ENCODE peak calls at places on chromosomes 7 and 10, in nine cellular contexts. One of them, this sample, is unnamed.
A peak's percentile ranks its signal among the peaks of the same experiment; 100 is the strongest.

GRCh38 chr10:34194259-34194658 is 620.8 kb downstream of the PARD3 start:
- DNase-seq in GM23248: peak; percentile 45
- DNase-seq in psoas muscle: no peak
- DNase-seq in lower leg skin: no peak
- DNase-seq in brain microvascular endothelial cell: peak; percentile 27
- DNase-seq in prostate gland: no peak
- DNase-seq in small intestine: no peak
- DNase-seq in transverse colon: no peak
- DNase-seq in uterus: no peak
- DNase-seq in this sample: no peak

GRCh38 chr10:122485670-122486069 is 24.3 kb downstream of the HTRA1 start:
- DNase-seq in prostate gland: no peak
- DNase-seq in brain microvascular endothelial cell: no peak
- DNase-seq in GM23248: no peak
- DNase-seq in lower leg skin: no peak
- DNase-seq in psoas muscle: no peak
- DNase-seq in small intestine: no peak
- DNase-seq in uterus: peak; percentile 55
- DNase-seq in transverse colon: no peak
- DNase-seq in this sample: no peak

GRCh38 chr7:105896407-105896842 is 20.0 kb upstream of the ATXN7L1 start:
- DNase-seq in lower leg skin: no peak
- DNase-seq in psoas muscle: no peak
- DNase-seq in transverse colon: peak; percentile 59
- DNase-seq in brain microvascular endothelial cell: no peak
- DNase-seq in uterus: no peak
- DNase-seq in small intestine: peak; percentile 22
- DNase-seq in prostate gland: peak; percentile 16
- DNase-seq in GM23248: no peak
- DNase-seq in this sample: peak; percentile 84

GRCh38 chr7:133230591-133231194 is 22.2 kb upstream of the EXOC4 start:
- DNase-seq in psoas muscle: no peak
- DNase-seq in prostate gland: peak; percentile 24
- DNase-seq in brain microvascular endothelial cell: peak; percentile 76
- DNase-seq in uterus: no peak
- DNase-seq in small intestine: peak; percentile 62
- DNase-seq in GM23248: peak; percentile 51
- DNase-seq in transverse colon: peak; percentile 35
- DNase-seq in lower leg skin: peak; percentile 38
- DNase-seq in this sample: peak; percentile 62

GRCh38 chr10:67818323-67818722 is 19.7 kb downstream of the DNAJC12 start:
- DNase-seq in transverse colon: no peak
- DNase-seq in prostate gland: no peak
- DNase-seq in GM23248: peak; percentile 53
- DNase-seq in small intestine: no peak
- DNase-seq in lower leg skin: no peak
- DNase-seq in brain microvascular endothelial cell: peak; percentile 78
- DNase-seq in uterus: no peak
- DNase-seq in psoas muscle: no peak
- DNase-seq in this sample: no peak

GRCh38 chr7:42155836-42156540 is 81.0 kb downstream of the GLI3 start:
- DNase-seq in GM23248: peak; percentile 77
- DNase-seq in transverse colon: no peak
- DNase-seq in uterus: no peak
- DNase-seq in psoas muscle: no peak
- DNase-seq in prostate gland: no peak
- DNase-seq in brain microvascular endothelial cell: no peak
- DNase-seq in small intestine: no peak
- DNase-seq in lower leg skin: no peak
- DNase-seq in this sample: no peak

GRCh38 chr10:17784701-17785100 is 24.4 kb upstream of the MRC1 start:
- DNase-seq in small intestine: no peak
- DNase-seq in brain microvascular endothelial cell: peak; percentile 47
- DNase-seq in transverse colon: no peak
- DNase-seq in lower leg skin: no peak
- DNase-seq in prostate gland: no peak
- DNase-seq in psoas muscle: no peak
- DNase-seq in GM23248: peak; percentile 85
- DNase-seq in uterus: no peak
- DNase-seq in this sample: no peak

GRCh38 chr7:129368389-129368986 is 65.7 kb upstream of the STRIP2 start:
- DNase-seq in psoas muscle: no peak
- DNase-seq in brain microvascular endothelial cell: no peak
- DNase-seq in GM23248: no peak
- DNase-seq in small intestine: no peak
- DNase-seq in uterus: no peak
- DNase-seq in prostate gland: no peak
- DNase-seq in transverse colon: no peak
- DNase-seq in lower leg skin: no peak
- DNase-seq in this sample: no peak

GRCh38 chr7:68689087-68689433 is 909.2 kb upstream of the AUTS2 start:
- DNase-seq in lower leg skin: no peak
- DNase-seq in GM23248: no peak
- DNase-seq in brain microvascular endothelial cell: no peak
- DNase-seq in small intestine: peak; percentile 74
- DNase-seq in transverse colon: no peak
- DNase-seq in uterus: no peak
- DNase-seq in prostate gland: no peak
- DNase-seq in psoas muscle: no peak
- DNase-seq in this sample: no peak

GRCh38 chr7:1032536-1033181 is 11.7 kb upstream of the GPR146 start:
- DNase-seq in brain microvascular endothelial cell: no peak
- DNase-seq in transverse colon: no peak
- DNase-seq in prostate gland: no peak
- DNase-seq in uterus: no peak
- DNase-seq in small intestine: no peak
- DNase-seq in lower leg skin: no peak
- DNase-seq in psoas muscle: no peak
- DNase-seq in GM23248: no peak
- DNase-seq in this sample: no peak

GRCh38 chr7:44348300-44348699 is 22.9 kb upstream of the CAMK2B start:
- DNase-seq in small intestine: no peak
- DNase-seq in psoas muscle: no peak
- DNase-seq in prostate gland: no peak
- DNase-seq in transverse colon: no peak
- DNase-seq in brain microvascular endothelial cell: peak; percentile 49
- DNase-seq in uterus: no peak
- DNase-seq in GM23248: peak; percentile 67
- DNase-seq in lower leg skin: no peak
- DNase-seq in this sample: no peak

GRCh38 chr10:99779335-99779734 is 3.1 kb upstream of the ABCC2 start:
- DNase-seq in transverse colon: no peak
- DNase-seq in uterus: no peak
- DNase-seq in lower leg skin: no peak
- DNase-seq in brain microvascular endothelial cell: peak; percentile 66
- DNase-seq in GM23248: peak; percentile 76
- DNase-seq in small intestine: no peak
- DNase-seq in prostate gland: no peak
- DNase-seq in psoas muscle: no peak
- DNase-seq in this sample: no peak

GRCh38 chr7:64463636-64464375 is 99.1 kb downstream of the ZNF680 start:
- DNase-seq in GM23248: peak; percentile 87
- DNase-seq in small intestine: peak; percentile 0
- DNase-seq in psoas muscle: peak; percentile 70
- DNase-seq in uterus: peak; percentile 75
- DNase-seq in brain microvascular endothelial cell: peak; percentile 2
- DNase-seq in prostate gland: peak; percentile 37
- DNase-seq in lower leg skin: peak; percentile 55
- DNase-seq in transverse colon: peak; percentile 10
- DNase-seq in this sample: no peak

GRCh38 chr7:159099217-159099655 is 45.4 kb downstream of the VIPR2 start:
- DNase-seq in GM23248: no peak
- DNase-seq in uterus: peak; percentile 12
- DNase-seq in brain microvascular endothelial cell: no peak
- DNase-seq in small intestine: no peak
- DNase-seq in prostate gland: no peak
- DNase-seq in transverse colon: no peak
- DNase-seq in psoas muscle: no peak
- DNase-seq in lower leg skin: no peak
- DNase-seq in this sample: no peak

GRCh38 chr7:159098795-159099194 is 45.9 kb downstream of the VIPR2 start:
- DNase-seq in prostate gland: no peak
- DNase-seq in lower leg skin: no peak
- DNase-seq in small intestine: no peak
- DNase-seq in psoas muscle: no peak
- DNase-seq in uterus: peak; percentile 59
- DNase-seq in transverse colon: peak; percentile 11
- DNase-seq in GM23248: no peak
- DNase-seq in brain microvascular endothelial cell: no peak
- DNase-seq in this sample: no peak

GRCh38 chr7:159096736-159097581 is 47.7 kb downstream of the VIPR2 start:
- DNase-seq in GM23248: no peak
- DNase-seq in transverse colon: peak; percentile 6
- DNase-seq in lower leg skin: no peak
- DNase-seq in brain microvascular endothelial cell: no peak
- DNase-seq in prostate gland: no peak
- DNase-seq in psoas muscle: peak; percentile 65
- DNase-seq in uterus: no peak
- DNase-seq in small intestine: no peak
- DNase-seq in this sample: no peak

GRCh38 chr7:159098424-159098786 is 46.3 kb downstream of the VIPR2 start:
- DNase-seq in uterus: no peak
- DNase-seq in transverse colon: peak; percentile 6
- DNase-seq in prostate gland: no peak
- DNase-seq in small intestine: no peak
- DNase-seq in psoas muscle: no peak
- DNase-seq in brain microvascular endothelial cell: no peak
- DNase-seq in lower leg skin: no peak
- DNase-seq in GM23248: no peak
- DNase-seq in this sample: no peak

GRCh38 chr7:159097661-159098423 is 46.8 kb downstream of the VIPR2 start:
- DNase-seq in GM23248: no peak
- DNase-seq in lower leg skin: no peak
- DNase-seq in brain microvascular endothelial cell: no peak
- DNase-seq in prostate gland: no peak
- DNase-seq in psoas muscle: no peak
- DNase-seq in transverse colon: peak; percentile 4
- DNase-seq in uterus: no peak
- DNase-seq in small intestine: no peak
- DNase-seq in this sample: no peak
- H3K4me3 ChIP-seq in GM23248: no peak overlapping the region
- H3K4me3 ChIP-seq in lower leg skin: no peak overlapping the region
- H3K4me3 ChIP-seq in brain microvascular endothelial cell: no peak overlapping the region
- H3K4me3 ChIP-seq in prostate gland: no peak overlapping the region
- H3K4me3 ChIP-seq in psoas muscle: peak overlapping the region; percentile 48
- H3K4me3 ChIP-seq in transverse colon: no peak overlapping the region
- H3K4me3 ChIP-seq in uterus: no peak overlapping the region
- H3K4me3 ChIP-seq in small intestine: no peak overlapping the region
- H3K4me3 ChIP-seq in this sample: no peak overlapping the region

DNA sequence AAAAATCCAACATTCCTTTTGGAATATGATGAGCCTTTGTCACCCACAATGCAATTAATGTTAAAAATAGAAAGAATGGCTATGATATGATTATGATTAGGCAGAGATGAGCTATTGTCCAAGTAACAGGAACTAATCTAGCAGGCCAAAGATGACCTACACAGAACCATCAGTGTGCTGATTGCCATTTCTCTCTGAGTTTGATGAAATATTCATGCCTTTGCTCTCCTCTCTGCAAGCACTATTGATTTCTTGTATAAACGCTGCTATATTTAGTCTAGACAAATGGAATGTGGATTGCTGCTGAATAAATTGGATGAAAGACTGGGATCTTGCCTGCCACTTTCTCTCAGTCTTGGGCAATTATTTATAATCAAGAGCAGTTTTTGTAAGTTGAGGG is 85.4 kb downstream of the HDAC9 start:
- DNase-seq in prostate gland: no peak
- DNase-seq in psoas muscle: no peak
- DNase-seq in lower leg skin: no peak
- DNase-seq in brain microvascular endothelial cell: no peak
- DNase-seq in uterus: no peak
- DNase-seq in small intestine: no peak
- DNase-seq in transverse colon: no peak
- DNase-seq in GM23248: no peak
- DNase-seq in this sample: no peak
- H3K4me3 ChIP-seq in prostate gland: no peak overlapping the region
- H3K4me3 ChIP-seq in psoas muscle: no peak overlapping the region
- H3K4me3 ChIP-seq in lower leg skin: no peak overlapping the region
- H3K4me3 ChIP-seq in brain microvascular endothelial cell: no peak overlapping the region
- H3K4me3 ChIP-seq in uterus: no peak overlapping the region
- H3K4me3 ChIP-seq in small intestine: no peak overlapping the region
- H3K4me3 ChIP-seq in transverse colon: no peak overlapping the region
- H3K4me3 ChIP-seq in GM23248: no peak overlapping the region
- H3K4me3 ChIP-seq in this sample: no peak overlapping the region

GRCh38 chr7:150520145-150520544 is 5.5 kb downstream of the GIMAP7 start:
- DNase-seq in prostate gland: no peak
- DNase-seq in GM23248: no peak
- DNase-seq in lower leg skin: no peak
- DNase-seq in psoas muscle: no peak
- DNase-seq in small intestine: no peak
- DNase-seq in brain microvascular endothelial cell: no peak
- DNase-seq in uterus: no peak
- DNase-seq in transverse colon: no peak
- DNase-seq in this sample: no peak
- H3K4me3 ChIP-seq in prostate gland: no peak overlapping the region
- H3K4me3 ChIP-seq in GM23248: no peak overlapping the region
- H3K4me3 ChIP-seq in lower leg skin: no peak overlapping the region
- H3K4me3 ChIP-seq in psoas muscle: peak overlapping the region; percentile 61
- H3K4me3 ChIP-seq in small intestine: peak overlapping the region; percentile 22
- H3K4me3 ChIP-seq in brain microvascular endothelial cell: no peak overlapping the region
- H3K4me3 ChIP-seq in uterus: no peak overlapping the region
- H3K4me3 ChIP-seq in transverse colon: peak overlapping the region; percentile 28
- H3K4me3 ChIP-seq in this sample: no peak overlapping the region

DNA sequence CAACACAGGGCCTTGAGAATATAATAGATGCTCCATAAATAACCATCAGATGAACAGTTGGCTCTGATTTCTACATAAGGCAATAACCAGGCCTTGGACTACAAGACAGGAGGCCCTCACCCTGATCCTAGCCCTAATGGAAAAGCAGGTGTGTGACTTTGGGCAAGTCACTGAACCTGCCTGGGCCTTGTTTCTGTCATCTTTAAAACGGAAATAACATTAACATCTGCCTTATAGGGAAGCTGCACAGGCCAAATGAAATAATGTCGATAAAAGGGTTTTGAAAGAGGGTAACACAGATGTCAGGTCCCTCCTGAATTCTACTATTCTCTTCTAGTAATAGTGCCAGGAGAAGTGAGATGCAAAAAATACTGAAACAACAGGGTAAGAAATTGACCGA is 20.7 kb downstream of the PIK3AP1 start:
- DNase-seq in brain microvascular endothelial cell: no peak
- DNase-seq in uterus: no peak
- DNase-seq in prostate gland: no peak
- DNase-seq in GM23248: no peak
- DNase-seq in psoas muscle: no peak
- DNase-seq in lower leg skin: no peak
- DNase-seq in transverse colon: no peak
- DNase-seq in small intestine: no peak
- DNase-seq in this sample: no peak
- H3K4me3 ChIP-seq in brain microvascular endothelial cell: no peak overlapping the region
- H3K4me3 ChIP-seq in uterus: no peak overlapping the region
- H3K4me3 ChIP-seq in prostate gland: no peak overlapping the region
- H3K4me3 ChIP-seq in GM23248: no peak overlapping the region
- H3K4me3 ChIP-seq in psoas muscle: no peak overlapping the region
- H3K4me3 ChIP-seq in lower leg skin: no peak overlapping the region
- H3K4me3 ChIP-seq in transverse colon: no peak overlapping the region
- H3K4me3 ChIP-seq in small intestine: no peak overlapping the region
- H3K4me3 ChIP-seq in this sample: no peak overlapping the region

DNA sequence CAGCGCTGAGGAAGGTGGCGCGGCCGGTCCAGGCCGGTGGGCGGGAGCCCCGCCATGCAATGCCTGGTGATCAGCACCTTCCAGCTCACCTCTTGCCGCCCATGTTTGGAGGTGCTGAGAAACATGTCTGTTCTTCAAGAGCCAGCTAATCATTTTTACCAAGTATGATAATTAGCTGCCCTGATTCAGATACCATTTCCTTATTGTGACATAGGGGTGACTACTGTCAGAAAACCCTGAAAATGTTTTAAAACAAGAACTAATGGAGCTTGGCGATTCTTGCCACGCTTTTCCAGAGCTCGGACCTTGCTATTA is 33.5 kb upstream of the SFTPD start:
- DNase-seq in uterus: no peak
- DNase-seq in transverse colon: no peak
- DNase-seq in lower leg skin: no peak
- DNase-seq in small intestine: no peak
- DNase-seq in brain microvascular endothelial cell: no peak
- DNase-seq in psoas muscle: no peak
- DNase-seq in prostate gland: no peak
- DNase-seq in GM23248: no peak
- DNase-seq in this sample: no peak
- H3K4me3 ChIP-seq in uterus: peak overlapping the region; percentile 57
- H3K4me3 ChIP-seq in transverse colon: peak overlapping the region; percentile 70
- H3K4me3 ChIP-seq in lower leg skin: peak overlapping the region; percentile 70
- H3K4me3 ChIP-seq in small intestine: peak overlapping the region; percentile 46
- H3K4me3 ChIP-seq in brain microvascular endothelial cell: peak overlapping the region; percentile 17
- H3K4me3 ChIP-seq in psoas muscle: peak overlapping the region; percentile 79
- H3K4me3 ChIP-seq in prostate gland: peak overlapping the region; percentile 57
- H3K4me3 ChIP-seq in GM23248: peak overlapping the region; percentile 77
- H3K4me3 ChIP-seq in this sample: peak overlapping the region; percentile 9